ENCODE peak calls at places on chromosomes 2 and 18, in four cellular contexts. H, A, I and J are unnamed samples. For H3K4me1, the result is how much of the 10 kb centered on the place peaks cover.

GRCh38 chr18:32771169-32771751 is 1.6 kb downstream of the KLHL14 start:
- DNase-seq in H (no peak), A (peak), I (no peak), J (peak)

GRCh38 chr2:236639461-236639860 is 69.8 kb downstream of the ACKR3 start:
- DNase-seq in H (no peak), A (no peak), I (no peak), J (no peak)

GRCh38 chr18:57113783-57114465 is 33.0 kb upstream of the BOD1L2 start:
- DNase-seq in H (no peak), A (no peak), I (no peak), J (no peak)

GRCh38 chr2:173104156-173104555 is 28.5 kb downstream of the MAP3K20 start:
- DNase-seq in H (no peak), A (no peak), I (no peak), J (no peak)

GRCh38 chr2:23620841-23621341 is 235.9 kb downstream of the KLHL29 start:
- DNase-seq in H (peak), A (no peak), I (no peak), J (peak)

GRCh38 chr18:621181-621580 is 24.4 kb downstream of the CLUL1 start:
- DNase-seq in H (no peak), A (no peak), I (peak), J (peak)

GRCh38 chr18:2948038-2948437 is 64.9 kb downstream of the LPIN2 start:
- DNase-seq in H (no peak), A (peak), I (peak), J (no peak)

GRCh38 chr2:232321156-232321816 is 57.3 kb upstream of the ALPP start:
- DNase-seq in H (no peak), A (peak), I (no peak), J (no peak)

GRCh38 chr18:75031717-75032317 is 177.1 kb downstream of the PTGR3 start:
- DNase-seq in H (no peak), A (no peak), I (no peak), J (no peak)

GRCh38 chr2:39513641-39514094 is 76.6 kb upstream of the MAP4K3 start:
- DNase-seq in H (peak), A (peak), I (peak), J (peak)

GRCh38 chr18:73043231-73044000 is 175.6 kb upstream of the NETO1 start:
- DNase-seq in H (no peak), A (no peak), I (no peak), J (no peak)

GRCh38 chr2:176755537-176756135 is 457.0 kb upstream of the HNRNPA3 start:
- DNase-seq in H (no peak), A (no peak), I (no peak), J (no peak)

GRCh38 chr18:44508474-44508873 is 172.2 kb upstream of the SETBP1 start:
- DNase-seq in H (no peak), A (no peak), I (no peak), J (no peak)

GRCh38 chr2:75237296-75237695 is 38.0 kb upstream of the TACR1 start:
- DNase-seq in H (peak), A (no peak), I (no peak), J (no peak)

GRCh38 chr2:100535850-100536249 is 26.9 kb upstream of the PDCL3 start:
- DNase-seq in H (no peak), A (no peak), I (no peak), J (no peak)

GRCh38 chr2:37354571-37354970 is 10.1 kb downstream of the QPCT start:
- DNase-seq in H (no peak), A (no peak), I (no peak), J (no peak)

GRCh38 chr2:68428132-68428531 is 39.0 kb downstream of the FBXO48 start:
- DNase-seq in H (no peak), A (no peak), I (no peak), J (no peak)

GRCh38 chr2:23092831-23093230 is 292.1 kb upstream of the KLHL29 start:
- DNase-seq in H (no peak), A (no peak), I (peak), J (peak)

GRCh38 chr2:88838165-88838635 is 146.7 kb downstream of the RPIA start:
- DNase-seq in H (no peak), A (no peak), I (no peak), J (no peak)

GRCh38 chr2:208128136-208128535 is 1.5 kb downstream of the CRYGC start:
- DNase-seq in H (no peak), A (no peak), I (no peak), J (no peak)

GRCh38 chr18:44927127-44927849 is 246.6 kb downstream of the SETBP1 start:
- DNase-seq in H (peak), A (no peak), I (peak), J (no peak)

GRCh38 chr18:51082571-51083264 is 52.7 kb downstream of the SMAD4 start:
- DNase-seq in H (no peak), A (no peak), I (no peak), J (no peak)

GRCh38 chr2:38997784-38998183 is 108.1 kb downstream of the ARHGEF33 start:
- DNase-seq in H (peak), A (no peak), I (peak), J (peak)

GRCh38 chr2:177735318-177735803 is 337.2 kb downstream of the PDE11A start:
- DNase-seq in H (no peak), A (no peak), I (no peak), J (no peak)

GRCh38 chr18:77403969-77404535 is 154.4 kb downstream of the GALR1 start:
- DNase-seq in H (no peak), A (no peak), I (no peak), J (no peak)

GRCh38 chr2:26687785-26688184 is 4.7 kb upstream of the KCNK3 start:
- DNase-seq in H (no peak), A (no peak), I (no peak), J (peak)

GRCh38 chr2:24411488-24412146 is 51.3 kb upstream of the ITSN2 start:
- DNase-seq in H (no peak), A (peak), I (no peak), J (peak)

DNA sequence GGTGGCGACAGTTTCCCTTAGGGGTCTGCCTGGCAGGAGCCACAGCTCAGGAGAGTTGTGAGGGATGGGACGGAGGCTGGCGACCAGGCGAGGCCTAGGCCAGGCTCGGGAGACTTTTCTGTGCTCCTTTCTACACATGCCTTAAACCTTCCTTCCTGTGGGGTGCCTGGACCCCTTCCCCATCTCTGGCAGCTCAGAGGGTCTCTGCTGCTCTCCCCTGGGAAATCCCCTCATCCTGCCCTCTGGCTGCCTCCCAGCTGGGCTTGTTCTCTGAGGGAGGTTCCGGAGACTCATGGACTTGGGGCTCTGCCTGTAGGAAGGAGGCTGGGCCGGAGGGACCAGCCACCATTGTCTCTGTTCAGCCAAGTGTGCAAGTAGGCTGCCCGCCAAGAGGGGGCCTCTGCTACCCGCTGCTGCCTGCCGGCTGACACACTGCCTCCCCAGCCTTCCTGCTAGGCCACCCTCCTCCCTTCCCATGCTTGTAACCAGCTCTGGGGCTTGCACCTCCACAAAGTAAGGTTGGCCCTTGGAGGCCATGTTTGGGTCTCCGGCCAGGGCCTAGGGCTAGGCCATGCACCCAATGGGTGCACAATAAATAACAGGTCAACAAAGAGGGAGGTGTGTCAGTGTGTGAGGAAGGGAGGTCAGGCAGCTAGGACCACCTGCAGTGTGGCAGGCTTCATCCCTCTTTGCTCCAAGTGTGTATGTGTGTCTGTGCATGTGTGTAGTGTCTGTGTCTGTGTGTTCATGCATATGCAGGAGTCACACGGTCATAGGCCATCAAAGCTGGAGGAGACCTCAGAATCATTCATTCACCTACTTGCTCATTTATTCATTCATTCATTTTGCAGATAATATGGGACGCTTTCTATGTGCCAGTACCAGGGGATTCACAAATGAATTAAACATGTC is 28.8 kb downstream of the PSD4 start:
- DNase-seq in H (no peak), A (peak), I (no peak), J (no peak)
- H3K27ac ChIP-seq in H (no peak), A (no peak), I (no peak), J (no peak)

DNA sequence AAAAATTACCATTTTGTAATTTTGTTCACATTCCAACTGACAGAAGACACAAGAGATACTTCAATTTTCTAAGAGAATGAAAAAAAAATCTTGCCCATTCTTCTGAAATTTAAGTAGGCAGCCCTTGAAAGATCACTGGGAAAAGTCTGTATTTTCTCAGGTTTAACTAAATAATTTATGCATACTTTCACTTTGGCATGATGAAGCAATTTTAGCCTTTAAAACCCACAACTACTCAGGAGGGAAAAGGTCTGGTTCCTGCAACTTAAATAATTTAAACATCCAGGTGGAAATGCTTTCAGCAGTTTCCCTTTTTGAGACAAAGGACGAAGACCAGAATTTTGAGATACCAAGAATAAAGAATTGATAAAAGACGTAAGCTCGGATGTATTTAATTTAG is 61.4 kb downstream of the ZEB2 start:
- DNase-seq in H (no peak), A (no peak), I (no peak), J (no peak)
- H3K4me1 ChIP-seq in H (half or more), A (under half), I (half or more), J (under half)

GRCh38 chr2:61011649-61012048 is 5.9 kb upstream of the PEX13 start:
- DNase-seq in H (no peak), A (no peak), I (peak), J (no peak)
- H3K4me3 ChIP-seq in H (no peak), A (no peak), I (no peak), J (no peak)

GRCh38 chr2:135885709-135886108 is 9.5 kb upstream of the MCM6 start:
- DNase-seq in H (no peak), A (no peak), I (no peak), J (no peak)

DNA sequence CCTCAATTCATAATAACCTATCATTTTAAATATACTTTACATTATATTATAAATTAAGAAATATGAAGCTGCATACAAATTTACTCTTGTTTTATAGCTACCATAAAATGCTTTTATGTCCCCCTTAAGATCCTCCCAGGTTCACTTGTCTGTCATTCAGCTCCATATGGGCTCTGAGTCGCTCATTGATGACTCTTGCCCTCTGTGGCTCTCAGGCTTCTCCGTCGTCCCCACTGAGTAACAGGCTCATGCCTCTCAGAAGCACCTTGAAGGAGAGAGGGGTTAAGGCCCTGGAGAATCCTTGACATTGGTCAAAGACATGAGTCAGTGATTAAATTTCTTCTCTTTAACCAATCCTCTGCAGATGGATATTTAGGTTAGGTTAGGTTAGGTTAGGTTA is 6.2 kb upstream of the MCM6 start:
- DNase-seq in H (no peak), A (no peak), I (no peak), J (no peak)
- H3K27ac ChIP-seq in H (no peak), A (no peak), I (no peak), J (no peak)

GRCh38 chr18:23824235-23824634 is 135.0 kb downstream of the LAMA3 start:
- DNase-seq in H (no peak), A (no peak), I (no peak), J (no peak)

GRCh38 chr18:23822590-23823385 is 133.5 kb downstream of the LAMA3 start:
- DNase-seq in H (no peak), A (peak), I (peak), J (no peak)

GRCh38 chr18:23825496-23825895 is 136.2 kb downstream of the LAMA3 start:
- DNase-seq in H (no peak), A (no peak), I (peak), J (no peak)

GRCh38 chr18:23825978-23826405 is 136.7 kb downstream of the LAMA3 start:
- DNase-seq in H (no peak), A (no peak), I (peak), J (no peak)

GRCh38 chr18:23824704-23825103 is 135.5 kb downstream of the LAMA3 start:
- DNase-seq in H (no peak), A (no peak), I (peak), J (no peak)
- H3K4me1 ChIP-seq in H (under half), A (under half), I (under half), J (under half)